ENCODE peak calls at places on chromosomes 7 and 10, in six cellular contexts. One of them, this sample, is unnamed.

GRCh38 chr7:90579181-90579688 is 16.9 kb upstream of the CDK14 start:
- DNase-seq in AG04450: no peak
- DNase-seq in suprapubic skin: no peak
- DNase-seq in progenitor cell of endocrine pancreas: no peak
- DNase-seq in neural progenitor cell: no peak
- DNase-seq in lower lobe of right lung: no peak
- DNase-seq in this sample: no peak

GRCh38 chr7:102228935-102229334 is 57.7 kb upstream of the SH2B2 start:
- DNase-seq in AG04450: no peak
- DNase-seq in suprapubic skin: no peak
- DNase-seq in progenitor cell of endocrine pancreas: no peak
- DNase-seq in neural progenitor cell: no peak
- DNase-seq in lower lobe of right lung: no peak
- DNase-seq in this sample: no peak

GRCh38 chr7:16590424-16590823 is 55.1 kb downstream of the ANKMY2 start:
- DNase-seq in AG04450: no peak
- DNase-seq in suprapubic skin: no peak
- DNase-seq in progenitor cell of endocrine pancreas: no peak
- DNase-seq in neural progenitor cell: no peak
- DNase-seq in lower lobe of right lung: no peak
- DNase-seq in this sample: no peak

GRCh38 chr10:95273393-95274312 is 17.1 kb downstream of the PDLIM1 start:
- DNase-seq in AG04450: peak
- DNase-seq in suprapubic skin: no peak
- DNase-seq in progenitor cell of endocrine pancreas: no peak
- DNase-seq in neural progenitor cell: no peak
- DNase-seq in lower lobe of right lung: no peak
- DNase-seq in this sample: no peak

GRCh38 chr7:148232784-148233183 is 357.8 kb upstream of the C7orf33 start:
- DNase-seq in AG04450: no peak
- DNase-seq in suprapubic skin: no peak
- DNase-seq in progenitor cell of endocrine pancreas: no peak
- DNase-seq in neural progenitor cell: no peak
- DNase-seq in lower lobe of right lung: no peak
- DNase-seq in this sample: no peak

GRCh38 chr10:62726142-62726541 is 78.4 kb upstream of the ADO start:
- DNase-seq in AG04450: no peak
- DNase-seq in suprapubic skin: no peak
- DNase-seq in progenitor cell of endocrine pancreas: no peak
- DNase-seq in neural progenitor cell: no peak
- DNase-seq in lower lobe of right lung: no peak
- DNase-seq in this sample: no peak

GRCh38 chr10:34335960-34336359 is 479.1 kb downstream of the PARD3 start:
- DNase-seq in AG04450: no peak
- DNase-seq in suprapubic skin: no peak
- DNase-seq in progenitor cell of endocrine pancreas: no peak
- DNase-seq in neural progenitor cell: no peak
- DNase-seq in lower lobe of right lung: no peak
- DNase-seq in this sample: no peak

GRCh38 chr10:15642095-15642494 is 77.6 kb downstream of the ITGA8 start:
- DNase-seq in AG04450: no peak
- DNase-seq in suprapubic skin: no peak
- DNase-seq in progenitor cell of endocrine pancreas: no peak
- DNase-seq in neural progenitor cell: no peak
- DNase-seq in lower lobe of right lung: no peak
- DNase-seq in this sample: no peak

GRCh38 chr7:98949336-98950044 is 71.2 kb downstream of the TRRAP start:
- DNase-seq in AG04450: no peak
- DNase-seq in suprapubic skin: no peak
- DNase-seq in progenitor cell of endocrine pancreas: no peak
- DNase-seq in neural progenitor cell: no peak
- DNase-seq in lower lobe of right lung: no peak
- DNase-seq in this sample: no peak

GRCh38 chr7:83937930-83938329 is 256.7 kb downstream of the SEMA3A start:
- DNase-seq in AG04450: no peak
- DNase-seq in suprapubic skin: no peak
- DNase-seq in progenitor cell of endocrine pancreas: no peak
- DNase-seq in neural progenitor cell: no peak
- DNase-seq in lower lobe of right lung: peak
- DNase-seq in this sample: no peak

GRCh38 chr10:59537451-59537850 is 172.2 kb downstream of the SLC16A9 start:
- DNase-seq in AG04450: no peak
- DNase-seq in suprapubic skin: no peak
- DNase-seq in progenitor cell of endocrine pancreas: no peak
- DNase-seq in neural progenitor cell: no peak
- DNase-seq in lower lobe of right lung: no peak
- DNase-seq in this sample: no peak

GRCh38 chr10:35835545-35835944 is 193.4 kb upstream of the FZD8 start:
- DNase-seq in AG04450: no peak
- DNase-seq in suprapubic skin: no peak
- DNase-seq in progenitor cell of endocrine pancreas: no peak
- DNase-seq in neural progenitor cell: no peak
- DNase-seq in lower lobe of right lung: no peak
- DNase-seq in this sample: no peak
- TF ChIP-seq CTCF in AG04450: no peak
- TF ChIP-seq CTCF in suprapubic skin: no peak
- TF ChIP-seq CTCF in progenitor cell of endocrine pancreas: no peak
- TF ChIP-seq CTCF in neural progenitor cell: no peak
- TF ChIP-seq CTCF in lower lobe of right lung: no peak
- TF ChIP-seq CTCF in this sample: no peak

DNA sequence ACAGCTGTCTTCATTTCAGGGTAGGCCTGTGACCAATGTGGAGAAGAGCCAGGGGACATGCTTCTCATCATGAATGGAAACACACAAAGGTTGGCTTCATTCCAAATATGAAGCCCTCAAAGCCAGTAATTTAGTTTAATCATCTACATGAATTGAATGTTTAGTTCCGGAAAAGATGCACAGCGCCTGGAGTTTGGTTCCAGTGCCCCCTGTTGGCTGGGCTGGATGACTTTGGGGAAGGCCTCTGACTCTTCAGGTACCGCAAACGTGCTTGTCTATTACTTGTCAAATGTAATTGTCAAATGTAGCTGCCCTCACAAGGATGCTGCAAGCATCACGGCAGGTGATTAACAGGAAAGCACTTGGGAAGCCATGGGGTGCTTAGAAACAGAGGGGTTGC is 130.7 kb downstream of the ADRA2A start:
- DNase-seq in AG04450: no peak
- DNase-seq in suprapubic skin: no peak
- DNase-seq in progenitor cell of endocrine pancreas: no peak
- DNase-seq in neural progenitor cell: peak
- DNase-seq in lower lobe of right lung: no peak
- DNase-seq in this sample: no peak
- TF ChIP-seq CTCF in AG04450: peak
- TF ChIP-seq CTCF in suprapubic skin: no peak
- TF ChIP-seq CTCF in progenitor cell of endocrine pancreas: peak
- TF ChIP-seq CTCF in neural progenitor cell: peak
- TF ChIP-seq CTCF in lower lobe of right lung: peak
- TF ChIP-seq CTCF in this sample: no peak

GRCh38 chr10:55174419-55174818 is 373.4 kb upstream of the PCDH15 start:
- DNase-seq in AG04450: no peak
- DNase-seq in suprapubic skin: no peak
- DNase-seq in progenitor cell of endocrine pancreas: no peak
- DNase-seq in neural progenitor cell: peak
- DNase-seq in lower lobe of right lung: no peak
- DNase-seq in this sample: no peak
- TF ChIP-seq CTCF in AG04450: no peak
- TF ChIP-seq CTCF in suprapubic skin: no peak
- TF ChIP-seq CTCF in progenitor cell of endocrine pancreas: peak
- TF ChIP-seq CTCF in neural progenitor cell: peak
- TF ChIP-seq CTCF in lower lobe of right lung: no peak
- TF ChIP-seq CTCF in this sample: no peak

DNA sequence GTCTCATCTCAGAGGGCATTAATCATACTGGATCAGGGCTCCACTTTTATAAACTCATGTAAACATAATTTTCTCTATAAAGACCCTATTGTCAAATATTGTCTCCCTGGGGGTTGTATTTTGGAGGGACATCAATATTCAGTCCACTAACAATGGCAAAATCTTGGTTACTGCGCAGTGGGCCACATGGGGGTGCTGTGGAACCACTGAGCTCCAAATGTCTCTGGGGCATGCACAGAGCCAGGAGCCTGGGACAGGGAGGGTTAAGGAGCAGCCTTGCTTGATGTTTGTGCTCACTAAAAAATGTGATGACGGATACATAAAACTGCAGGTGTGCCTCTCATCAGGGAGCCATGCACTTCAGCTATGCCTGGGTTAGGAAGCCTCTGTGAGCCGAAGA is 62.1 kb upstream of the PRSS58 start:
- DNase-seq in AG04450: no peak
- DNase-seq in suprapubic skin: no peak
- DNase-seq in progenitor cell of endocrine pancreas: no peak
- DNase-seq in neural progenitor cell: no peak
- DNase-seq in lower lobe of right lung: no peak
- DNase-seq in this sample: no peak
- TF ChIP-seq CTCF in AG04450: no peak
- TF ChIP-seq CTCF in suprapubic skin: no peak
- TF ChIP-seq CTCF in progenitor cell of endocrine pancreas: peak
- TF ChIP-seq CTCF in neural progenitor cell: peak
- TF ChIP-seq CTCF in lower lobe of right lung: no peak
- TF ChIP-seq CTCF in this sample: no peak

DNA sequence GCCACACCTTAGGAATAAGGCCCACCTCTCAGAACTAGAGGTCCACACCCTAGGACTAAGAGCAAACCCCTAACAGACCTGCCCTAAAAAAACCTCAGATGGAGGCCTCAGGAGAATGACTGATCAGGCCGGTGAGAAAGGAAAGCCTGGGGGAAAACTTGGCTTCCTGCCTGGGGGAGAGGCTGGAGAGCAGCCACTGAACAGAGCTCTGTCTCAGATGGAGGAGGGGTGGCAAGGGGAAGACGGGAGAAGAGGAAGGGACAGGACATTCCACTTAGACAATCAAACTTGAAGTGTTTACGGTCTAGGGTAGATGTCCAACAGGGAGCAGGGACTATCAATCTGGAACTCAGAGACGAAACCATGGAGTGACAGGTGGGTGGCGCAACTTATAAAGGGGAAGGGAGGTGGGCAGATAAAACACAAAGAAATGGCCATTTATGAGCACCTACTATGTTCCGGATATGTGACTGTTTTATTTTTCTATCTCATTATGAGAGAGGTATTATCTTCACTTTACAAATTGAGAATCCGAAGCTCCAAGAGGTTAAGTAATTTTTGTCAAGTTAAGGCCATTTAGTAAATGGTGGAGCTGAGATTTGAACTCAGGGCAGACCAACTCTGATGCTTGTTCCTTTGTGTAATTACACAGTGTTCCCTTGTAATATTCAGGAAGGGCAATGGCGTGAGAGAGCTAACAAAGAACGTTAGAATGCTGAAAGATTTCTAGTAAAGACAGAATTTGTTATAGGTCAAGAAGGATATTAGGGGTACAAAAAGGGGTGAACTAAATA is 82.6 kb downstream of the DNMBP start:
- DNase-seq in AG04450: no peak
- DNase-seq in suprapubic skin: no peak
- DNase-seq in progenitor cell of endocrine pancreas: no peak
- DNase-seq in neural progenitor cell: no peak
- DNase-seq in lower lobe of right lung: no peak
- DNase-seq in this sample: no peak
- TF ChIP-seq CTCF in AG04450: no peak
- TF ChIP-seq CTCF in suprapubic skin: no peak
- TF ChIP-seq CTCF in progenitor cell of endocrine pancreas: no peak
- TF ChIP-seq CTCF in neural progenitor cell: no peak
- TF ChIP-seq CTCF in lower lobe of right lung: no peak
- TF ChIP-seq CTCF in this sample: no peak

GRCh38 chr7:2170576-2171521 is 61.9 kb downstream of the MAD1L1 start:
- DNase-seq in AG04450: no peak
- DNase-seq in suprapubic skin: no peak
- DNase-seq in progenitor cell of endocrine pancreas: no peak
- DNase-seq in neural progenitor cell: no peak
- DNase-seq in lower lobe of right lung: no peak
- DNase-seq in this sample: no peak
- TF ChIP-seq CTCF in AG04450: peak
- TF ChIP-seq CTCF in suprapubic skin: no peak
- TF ChIP-seq CTCF in progenitor cell of endocrine pancreas: no peak
- TF ChIP-seq CTCF in neural progenitor cell: no peak
- TF ChIP-seq CTCF in lower lobe of right lung: no peak
- TF ChIP-seq CTCF in this sample: no peak

DNA sequence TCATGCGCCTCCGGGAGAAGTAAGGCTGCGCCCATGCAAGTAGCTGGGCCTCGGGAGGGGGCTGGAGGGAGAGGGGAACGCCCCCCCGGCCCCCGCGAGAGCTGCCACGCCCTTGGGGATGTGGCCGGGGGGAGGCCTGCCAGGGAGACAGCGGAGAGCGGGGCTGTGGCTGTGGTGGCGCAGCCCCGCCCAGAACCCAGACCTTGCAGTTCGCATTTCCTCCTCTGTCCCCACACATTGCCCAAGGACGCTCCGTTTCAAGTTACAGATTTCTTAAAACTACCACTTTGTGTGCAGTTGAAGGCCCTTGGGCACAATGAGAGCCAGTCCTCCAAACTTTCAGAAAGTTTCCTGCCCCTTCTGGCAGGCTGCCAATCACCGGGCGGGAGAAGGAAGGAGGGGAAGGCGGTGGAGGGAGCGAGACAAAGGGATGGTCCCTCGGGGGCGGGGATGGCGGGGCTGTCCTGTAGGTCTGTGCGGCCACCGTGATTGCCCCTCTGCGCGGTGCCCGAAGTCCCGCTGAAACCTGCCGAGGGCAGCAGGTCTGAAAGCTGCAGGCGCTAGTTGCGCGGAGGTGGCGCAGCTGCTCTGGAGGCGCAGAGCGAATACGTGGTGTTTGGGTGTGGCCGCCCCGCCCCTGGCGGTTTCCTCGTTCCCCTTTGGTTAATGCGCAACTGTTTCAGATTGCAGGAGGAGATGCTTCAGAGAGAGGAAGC is 2.1 kb downstream of the VIM start:
- DNase-seq in AG04450: no peak
- DNase-seq in suprapubic skin: peak
- DNase-seq in progenitor cell of endocrine pancreas: peak
- DNase-seq in neural progenitor cell: peak
- DNase-seq in lower lobe of right lung: peak
- DNase-seq in this sample: peak
- TF ChIP-seq CTCF in AG04450: peak
- TF ChIP-seq CTCF in suprapubic skin: no peak
- TF ChIP-seq CTCF in progenitor cell of endocrine pancreas: no peak
- TF ChIP-seq CTCF in neural progenitor cell: no peak
- TF ChIP-seq CTCF in lower lobe of right lung: no peak
- TF ChIP-seq CTCF in this sample: no peak

DNA sequence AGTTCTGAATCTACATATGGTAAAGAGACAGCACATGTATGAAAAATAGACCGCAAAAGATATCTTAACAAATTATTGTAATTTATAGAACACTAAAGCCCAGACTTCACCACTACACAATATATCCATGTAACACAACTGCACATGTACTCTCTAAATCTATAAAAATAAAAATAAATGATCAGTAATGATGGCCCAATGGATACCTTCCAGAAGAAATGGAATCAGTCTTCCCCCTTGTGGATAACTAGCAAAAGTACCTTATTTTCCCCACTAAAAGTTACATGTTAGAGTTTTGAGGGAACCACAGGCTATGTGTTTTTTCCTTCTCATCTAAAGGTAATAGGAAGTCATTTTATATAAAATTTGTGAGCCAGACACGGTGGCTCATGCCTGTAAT is 25.7 kb downstream of the C7orf25 start:
- DNase-seq in AG04450: no peak
- DNase-seq in suprapubic skin: no peak
- DNase-seq in progenitor cell of endocrine pancreas: no peak
- DNase-seq in neural progenitor cell: no peak
- DNase-seq in lower lobe of right lung: no peak
- DNase-seq in this sample: no peak
- TF ChIP-seq CTCF in AG04450: peak
- TF ChIP-seq CTCF in suprapubic skin: no peak
- TF ChIP-seq CTCF in progenitor cell of endocrine pancreas: peak
- TF ChIP-seq CTCF in neural progenitor cell: peak
- TF ChIP-seq CTCF in lower lobe of right lung: no peak
- TF ChIP-seq CTCF in this sample: no peak

This sample was measured in activated B cell treated with CpG ODN at 0.5 μM for 24 hours.